ENCODE peak calls at places on chromosomes 7 and 10, in four cellular contexts. W is HepG2, Y is HCT116, Q is K562. V is an unnamed sample.

GRCh38 chr7:53811555-53812079 is 730.6 kb upstream of the VSTM2A start:
- DNase-seq in Y (no peak), Q (peak), W (no peak), V (no peak)

GRCh38 chr10:101778151-101778780 is 2.4 kb upstream of the FGF8 start:
- DNase-seq in Q (no peak), W (no peak), Y (no peak), V (peak)

GRCh38 chr10:84026821-84027257 is 112.5 kb upstream of the GHITM start:
- DNase-seq in Q (peak), Y (peak), W (peak), V (peak)

GRCh38 chr7:95843286-95843685 is 70.9 kb downstream of the DYNC1I1 start:
- DNase-seq in Q (no peak), W (no peak), Y (no peak), V (peak)

GRCh38 chr10:62681211-62681940 is 123.1 kb upstream of the ADO start:
- DNase-seq in Y (no peak), Q (no peak), W (peak), V (no peak)

GRCh38 chr10:97689637-97690036 is 2.6 kb upstream of the AVPI1 start:
- DNase-seq in Q (peak), W (no peak), Y (peak), V (no peak)

GRCh38 chr7:157432541-157432956 is 95.7 kb downstream of the DNAJB6 start:
- DNase-seq in W (no peak), Q (peak), Y (peak), V (peak)

GRCh38 chr10:97028126-97028831 is 157.5 kb downstream of the SLIT1 start:
- DNase-seq in Y (no peak), W (no peak), Q (no peak), V (no peak)

GRCh38 chr10:52106895-52107294 is 207.2 kb upstream of the DKK1 start:
- DNase-seq in Q (no peak), Y (no peak), W (no peak), V (no peak)

GRCh38 chr10:43961523-43962345 is 313.1 kb upstream of the ZNF32 start:
- DNase-seq in Y (no peak), Q (no peak), W (no peak), V (no peak)

GRCh38 chr7:31640329-31640728 is 46.7 kb upstream of the PPP1R17 start:
- DNase-seq in W (no peak), Y (no peak), Q (no peak), V (no peak)

GRCh38 chr7:55884321-55884720 is 2.9 kb upstream of the ZNF713 start:
- DNase-seq in W (no peak), Q (no peak), Y (no peak), V (no peak)

GRCh38 chr10:3876563-3876962 is 91.6 kb upstream of the KLF6 start:
- DNase-seq in W (no peak), Q (no peak), Y (no peak), V (no peak)

GRCh38 chr10:20858292-20859124 is 38.6 kb downstream of the NEBL start:
- DNase-seq in Y (peak), W (peak), Q (no peak), V (peak)

GRCh38 chr7:120806669-120807068 is 51.3 kb downstream of the TSPAN12 start:
- DNase-seq in W (no peak), Q (no peak), Y (no peak), V (no peak)

GRCh38 chr7:101315336-101315735 is 6.3 kb downstream of the IFT22 start:
- DNase-seq in W (peak), Y (peak), Q (peak), V (peak)

GRCh38 chr7:73769481-73770001 is 529 bp downstream of the CLDN3 start:
- DNase-seq in W (no peak), Q (no peak), Y (no peak), V (no peak)

GRCh38 chr10:9762966-9763656 is 1254.6 kb upstream of the CELF2 start:
- DNase-seq in W (no peak), Q (no peak), Y (no peak), V (no peak)

GRCh38 chr10:82683989-82684388 is 809.0 kb downstream of the NRG3 start:
- DNase-seq in Y (no peak), W (no peak), Q (no peak), V (peak)

GRCh38 chr7:41201021-41201420 is 501.9 kb downstream of the INHBA start:
- DNase-seq in W (no peak), Y (no peak), Q (no peak), V (no peak)

GRCh38 chr7:98115746-98116525 is 9.3 kb downstream of the LMTK2 start:
- DNase-seq in Y (no peak), W (no peak), Q (no peak), V (no peak)

GRCh38 chr7:56033671-56034432 is 17.4 kb downstream of the PSPH start:
- DNase-seq in Q (peak), W (peak), Y (peak), V (peak)

GRCh38 chr10:101536800-101537199 is 51.3 kb downstream of the POLL start:
- DNase-seq in Y (peak), W (peak), Q (peak), V (peak)

GRCh38 chr7:144384071-144384470 is 19.4 kb downstream of the NOBOX start:
- DNase-seq in W (peak), Y (peak), Q (no peak), V (no peak)

GRCh38 chr10:115566867-115567266 is 473.7 kb downstream of the ATRNL1 start:
- DNase-seq in W (peak), Y (no peak), Q (no peak), V (no peak)

GRCh38 chr7:53050433-53050832 is 15.0 kb downstream of the POM121L12 start:
- DNase-seq in W (no peak), Y (no peak), Q (no peak), V (no peak)

GRCh38 chr7:25856056-25856780 is 295.8 kb upstream of the NFE2L3 start:
- DNase-seq in W (no peak), Q (no peak), Y (no peak), V (no peak)

GRCh38 chr10:8416755-8417154 is 362.3 kb downstream of the GATA3 start:
- DNase-seq in Q (no peak), Y (no peak), W (no peak), V (no peak)

GRCh38 chr10:34580643-34581042 is 234.5 kb downstream of the PARD3 start:
- DNase-seq in W (peak), Q (no peak), Y (no peak), V (no peak)

GRCh38 chr10:89078729-89079672 is 88.4 kb downstream of the FAS start:
- DNase-seq in W (no peak), Q (no peak), Y (no peak), V (peak)
- TF ChIP-seq ELF1 in W (no peak), Q (no peak), Y (no peak), V (no peak)

GRCh38 chr7:141045842-141046630 is 27.8 kb upstream of the TMEM178B start:
- DNase-seq in Y (no peak), Q (no peak), W (no peak), V (no peak)
- TF ChIP-seq ELF1 in Y (no peak), Q (no peak), W (no peak), V (no peak)

DNA sequence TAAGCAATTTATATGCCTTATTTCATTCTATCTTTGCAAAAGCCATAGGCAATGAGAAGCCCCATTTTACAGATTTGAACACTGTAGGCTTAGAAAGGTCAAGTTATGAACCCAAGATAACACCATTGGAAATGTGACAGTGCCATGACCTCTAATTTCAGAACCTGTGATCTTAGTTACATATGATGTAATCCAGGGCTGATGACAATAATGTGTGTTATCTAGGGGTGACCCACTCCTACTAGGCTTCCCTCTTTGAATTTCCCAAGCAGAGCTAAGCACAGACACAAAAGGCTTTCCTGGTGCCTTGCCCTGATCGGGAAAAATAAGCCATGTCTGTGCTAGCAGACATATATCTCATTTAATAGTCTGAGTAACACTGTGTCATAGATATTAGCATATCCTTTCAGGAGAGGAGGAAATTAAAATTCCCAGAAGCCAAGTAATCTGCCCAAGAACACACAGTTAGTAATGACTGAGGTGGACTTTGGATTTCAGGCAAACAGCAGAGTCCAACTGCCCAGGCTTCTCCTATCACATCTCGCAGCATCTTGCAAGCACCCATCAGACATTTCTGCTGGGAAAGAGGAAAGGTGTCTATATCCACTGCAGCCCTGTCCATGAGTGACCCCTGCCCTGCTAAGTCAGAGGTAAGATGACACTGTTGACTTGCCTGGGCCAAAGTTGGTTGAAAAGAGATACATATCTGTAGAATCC is 2.8 kb upstream of the TECTB start:
- DNase-seq in Y (no peak), W (peak), Q (no peak), V (no peak)
- TF ChIP-seq ELF1 in Y (no peak), W (peak), Q (no peak), V (no peak)

GRCh38 chr7:24290004-24290641 is 6.1 kb downstream of the NPY start:
- DNase-seq in W (peak), Q (peak), Y (peak), V (peak)
- TF ChIP-seq ELF1 in W (no peak), Q (no peak), Y (no peak), V (no peak)

DNA sequence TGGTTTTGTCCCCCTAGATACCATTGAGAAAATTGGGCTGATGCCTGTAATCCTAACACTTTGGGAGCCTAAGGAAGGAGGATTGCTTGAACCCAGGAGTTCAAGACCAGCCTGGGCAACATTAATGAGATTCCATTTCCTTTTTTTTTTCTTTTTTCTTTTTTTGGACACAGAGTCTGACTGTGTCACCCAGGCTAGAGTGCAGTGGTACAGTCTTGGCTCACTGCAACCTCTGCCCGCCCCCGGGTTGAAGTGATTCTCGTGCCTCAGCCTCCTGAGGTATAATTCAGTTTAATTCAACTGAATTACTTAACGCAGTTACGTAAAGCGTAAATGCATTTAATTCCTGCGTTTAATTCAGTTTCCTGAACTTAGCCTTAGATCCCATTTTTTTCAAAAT is 13.3 kb downstream of the CCAR1 start:
- DNase-seq in Q (no peak), W (no peak), Y (no peak), V (no peak)
- TF ChIP-seq ELF1 in Q (no peak), W (no peak), Y (no peak), V (no peak)

GRCh38 chr10:109937460-109937859 is 14.1 kb upstream of the XPNPEP1 start:
- DNase-seq in W (no peak), Y (no peak), Q (no peak), V (no peak)

GRCh38 chr10:109932391-109932790 is 9.1 kb upstream of the XPNPEP1 start:
- DNase-seq in Q (no peak), Y (no peak), W (no peak), V (no peak)

GRCh38 chr10:109934958-109935793 is 11.9 kb upstream of the XPNPEP1 start:
- DNase-seq in W (no peak), Q (no peak), Y (no peak), V (peak)

GRCh38 chr10:109931153-109931552 is 7.8 kb upstream of the XPNPEP1 start:
- DNase-seq in Y (no peak), W (no peak), Q (no peak), V (no peak)

DNA sequence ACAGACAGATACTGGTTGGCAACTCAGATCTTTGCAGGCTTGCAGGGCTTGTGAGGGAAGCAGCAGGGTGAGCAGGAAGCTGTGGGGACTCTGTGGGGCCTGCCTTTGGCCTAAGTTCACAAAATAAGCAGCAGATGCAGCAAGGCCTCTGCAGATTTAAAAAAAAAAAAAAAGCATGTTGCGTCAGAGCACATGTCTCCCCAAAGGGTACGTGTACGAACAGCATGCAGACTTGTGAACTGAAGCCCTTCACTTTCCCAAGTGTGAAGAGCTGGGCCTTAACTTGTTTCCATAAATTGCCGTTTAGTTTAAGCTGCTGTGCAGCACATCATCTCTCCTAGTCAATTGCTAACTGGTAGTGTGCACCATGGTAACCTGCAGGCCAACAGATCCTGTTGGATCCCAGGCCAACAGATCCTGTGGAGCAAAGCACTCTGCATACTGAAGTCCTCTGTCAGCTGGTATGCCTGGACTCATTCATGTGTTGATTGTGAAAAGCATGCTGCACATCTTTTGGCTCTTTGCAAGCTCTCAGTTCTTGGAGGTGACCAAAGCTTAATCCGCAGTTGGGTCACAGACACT is 10.8 kb upstream of the XPNPEP1 start:
- DNase-seq in W (no peak), Q (no peak), Y (no peak), V (no peak)
- TF ChIP-seq ELF1 in W (no peak), Q (no peak), Y (no peak), V (no peak)

V was measured in SK-N-SH.